ENCODE peak calls at places on chromosomes 13 and 19, in six cellular contexts. P is tibial artery, Q is GOT3, A is cardiac fibroblast, Y is skeletal muscle cell, C is HAP-1. B is an unnamed sample.

GRCh38 chr13:28346136-28346535 is 148.8 kb downstream of the FLT1 start:
- DNase-seq in P (no peak), Q (no peak), A (no peak), Y (no peak), C (no peak), B (no peak)

GRCh38 chr19:39199025-39199424 is 2.3 kb downstream of the NCCRP1 start:
- DNase-seq in P (no peak), Q (no peak), A (peak; percentile 52), Y (no peak), C (peak; percentile 34), B (no peak)

GRCh38 chr19:49436381-49437017 is 4.8 kb downstream of the SLC17A7 start:
- DNase-seq in P (no peak), Q (no peak), A (no peak), Y (no peak), C (peak; percentile 83), B (no peak)

GRCh38 chr13:101210774-101211173 is 205.5 kb downstream of the NALCN start:
- DNase-seq in P (no peak), Q (no peak), A (no peak), Y (no peak), C (no peak), B (no peak)

GRCh38 chr13:73385848-73386247 is 327.0 kb downstream of the KLF5 start:
- DNase-seq in P (no peak), Q (no peak), A (no peak), Y (no peak), C (no peak), B (no peak)

GRCh38 chr13:42221321-42221720 is 50.6 kb upstream of the AKAP11 start:
- DNase-seq in P (no peak), Q (no peak), A (no peak), Y (no peak), C (peak; percentile 65), B (no peak)

GRCh38 chr19:35404879-35405622 is 34.2 kb downstream of the GPR42 start:
- DNase-seq in P (no peak), Q (peak; percentile 70), A (peak; percentile 97), Y (peak; percentile 41), C (no peak), B (no peak)

GRCh38 chr19:5436101-5436947 is 18.9 kb upstream of the ZNRF4 start:
- DNase-seq in P (no peak), Q (no peak), A (peak; percentile 14), Y (no peak), C (peak; percentile 93), B (no peak)

GRCh38 chr13:44398606-44399005 is 25.0 kb downstream of the SERP2 start:
- DNase-seq in P (no peak), Q (no peak), A (no peak), Y (no peak), C (no peak), B (peak; percentile 33)

GRCh38 chr13:62721893-62722292 is 1306.2 kb upstream of the PCDH20 start:
- DNase-seq in P (no peak), Q (no peak), A (no peak), Y (no peak), C (no peak), B (no peak)

GRCh38 chr19:55495646-55496349 is 7.6 kb downstream of the SSC5D start:
- DNase-seq in P (no peak), Q (no peak), A (no peak), Y (no peak), C (peak; percentile 63), B (no peak)

GRCh38 chr19:52296400-52296772 is 583 bp upstream of the ZNF480 start:
- DNase-seq in P (no peak), Q (no peak), A (no peak), Y (no peak), C (no peak), B (no peak)

GRCh38 chr19:48926909-48927308 is 6.6 kb upstream of the DHDH start:
- DNase-seq in P (peak; percentile 85), Q (peak; percentile 22), A (peak; percentile 98), Y (peak; percentile 92), C (no peak), B (no peak)

GRCh38 chr13:84366484-84366883 is 484.2 kb upstream of the SLITRK1 start:
- DNase-seq in P (no peak), Q (no peak), A (peak; percentile 18), Y (no peak), C (no peak), B (no peak)

GRCh38 chr13:110553417-110553816 is 8.1 kb downstream of the RAB20 start:
- DNase-seq in P (no peak), Q (no peak), A (no peak), Y (no peak), C (no peak), B (no peak)

GRCh38 chr19:42093505-42093904 is 17.5 kb downstream of the ZNF574 start:
- DNase-seq in P (no peak), Q (no peak), A (no peak), Y (no peak), C (no peak), B (no peak)

GRCh38 chr19:15300533-15301194 is 31.7 kb downstream of the BRD4 start:
- DNase-seq in P (no peak), Q (no peak), A (peak; percentile 93), Y (no peak), C (no peak), B (no peak)

GRCh38 chr19:53896682-53897081 is 12.4 kb upstream of the CACNG7 start:
- DNase-seq in P (no peak), Q (no peak), A (no peak), Y (no peak), C (no peak), B (no peak)

GRCh38 chr19:45515081-45515624 is 7.9 kb downstream of the VASP start:
- DNase-seq in P (no peak), Q (no peak), A (no peak), Y (no peak), C (no peak), B (no peak)

GRCh38 chr19:620166-620862 is 13.0 kb downstream of the POLRMT start:
- DNase-seq in P (no peak), Q (no peak), A (no peak), Y (no peak), C (no peak), B (no peak)